ENCODE peak calls at places on chromosome 7, in four cellular contexts. J is neural crest cell; E is activated CD8-positive, alpha-beta memory T cell treated with anti-CD3 and anti-CD28 coated beads, Interleukin-2, amount 50 U/mL, for 4 hours; R is heart left ventricle. B is an unnamed sample.

GRCh38 chr7:157347217-157347904 is 10.6 kb downstream of the DNAJB6 start:
- DNase-seq in J (no peak), R (no peak), E (peak), B (no peak)

GRCh38 chr7:66790219-66790618 is 49.7 kb downstream of the RABGEF1 start:
- DNase-seq in J (no peak), E (no peak), R (no peak), B (no peak)

GRCh38 chr7:135386776-135387175 is 123.1 kb downstream of the CNOT4 start:
- DNase-seq in J (no peak), R (no peak), E (no peak), B (no peak)

GRCh38 chr7:132635127-132635526 is 58.9 kb upstream of the PLXNA4 start:
- DNase-seq in R (no peak), E (no peak), J (no peak), B (no peak)

GRCh38 chr7:105748701-105749100 is 127.7 kb downstream of the ATXN7L1 start:
- DNase-seq in E (no peak), J (no peak), R (no peak), B (no peak)

GRCh38 chr7:101767544-101767943 is 49.9 kb upstream of the CUX1 start:
- DNase-seq in E (no peak), R (no peak), J (no peak), B (no peak)

GRCh38 chr7:21028990-21029337 is 242.3 kb upstream of the SP8 start:
- DNase-seq in E (no peak), R (no peak), J (no peak), B (no peak)

GRCh38 chr7:111025013-111025412 is 65.9 kb upstream of the LRRN3 start:
- DNase-seq in J (no peak), E (no peak), R (no peak), B (no peak)

GRCh38 chr7:135206887-135207738 is 4.2 kb downstream of the WDR91 start:
- DNase-seq in R (no peak), J (no peak), E (no peak), B (no peak)

GRCh38 chr7:68070992-68071391 is 1074.4 kb downstream of the TYW1 start:
- DNase-seq in E (no peak), R (no peak), J (no peak), B (no peak)

GRCh38 chr7:20786779-20787651 is at the start of gene SP8:
- DNase-seq in E (no peak), R (no peak), J (peak), B (peak)

GRCh38 chr7:92071032-92071431 is 63.2 kb downstream of the CYP51A1 start:
- DNase-seq in J (no peak), R (no peak), E (no peak), B (no peak)

GRCh38 chr7:3294432-3295100 is 6.5 kb upstream of the SDK1 start:
- DNase-seq in J (no peak), R (no peak), E (no peak), B (no peak)

GRCh38 chr7:41699532-41699931 is 3.4 kb downstream of the INHBA start:
- DNase-seq in J (no peak), E (no peak), R (no peak), B (no peak)

GRCh38 chr7:37728747-37729146 is 45.2 kb downstream of the GPR141 start:
- DNase-seq in E (no peak), R (no peak), J (no peak), B (no peak)

GRCh38 chr7:73678862-73679261 is 4.4 kb downstream of the DNAJC30 start:
- DNase-seq in R (no peak), J (no peak), E (no peak), B (no peak)